ENCODE peak calls at places on chromosome X, in nine cellular contexts. G is HFF-Myc; A is germinal center; B is mammary epithelial cell; C is activated CD4-positive, CD25-positive, alpha-beta regulatory T cell treated with anti-CD3 and anti-CD28 coated beads, Interleukin-2, amount 50 U/mL, for 72 hours; P is activated T-helper 1 cell treated with anti-CD3 and anti-CD28 coated beads, Interleukin-2, amount 50 U/mL, for 16 hours; W is NCI-H1092 treated with DMSO at 0.1 percent for 48 hours; K is iPS-NIHi11; D is NCI-H146. T is an unnamed sample.

GRCh38 chrX:140391313-140391712 is 113.6 kb downstream of the SOX3 start:
- DNase-seq in G (no peak), P (no peak), C (no peak), W (no peak), D (no peak), A (no peak), K (no peak), B (no peak), T (no peak)

GRCh38 chrX:150155396-150156048 is 207.6 kb upstream of the MAMLD1 start:
- DNase-seq in A (no peak), G (peak; percentile 29), K (no peak), W (no peak), C (no peak), B (peak; percentile 28), D (no peak), P (no peak), T (no peak)

GRCh38 chrX:367349-367748 is 19.4 kb downstream of the PPP2R3B start:
- DNase-seq in D (no peak), G (no peak), A (no peak), C (no peak), P (no peak), W (no peak), K (no peak), B (no peak), T (no peak)

GRCh38 chrX:9765737-9766098 is at the start of gene GPR143:
- DNase-seq in D (no peak), B (no peak), P (no peak), G (no peak), K (peak; percentile 63), A (no peak), C (no peak), W (no peak), T (no peak)

GRCh38 chrX:7144126-7144525 is 3.4 kb upstream of the STS start:
- DNase-seq in D (no peak), C (no peak), B (no peak), P (no peak), K (no peak), W (no peak), G (no peak), A (no peak), T (no peak)

GRCh38 chrX:46317158-46317557 is 228.1 kb downstream of the ZNF674 start:
- DNase-seq in A (no peak), K (no peak), P (no peak), G (no peak), C (no peak), D (peak; percentile 34), W (no peak), B (peak; percentile 60), T (no peak)

GRCh38 chrX:150050387-150050786 is 112.1 kb upstream of the EOLA2 start:
- DNase-seq in C (no peak), W (no peak), B (no peak), A (no peak), G (no peak), P (no peak), K (no peak), D (no peak), T (no peak)

GRCh38 chrX:45697591-45697990 is 496.9 kb upstream of the DIPK2B start:
- DNase-seq in G (peak; percentile 37), A (no peak), B (peak; percentile 59), K (no peak), C (no peak), D (no peak), W (no peak), P (no peak), T (no peak)

GRCh38 chrX:48933757-48934156 is 14.9 kb upstream of the PIM2 start:
- DNase-seq in K (no peak), G (no peak), P (no peak), A (no peak), C (no peak), W (no peak), B (no peak), D (no peak), T (no peak)

GRCh38 chrX:30576881-30577280 is 685 bp downstream of the TASL start:
- DNase-seq in W (no peak), P (no peak), K (no peak), D (no peak), A (no peak), B (no peak), G (no peak), C (no peak), T (no peak)

GRCh38 chrX:150363561-150364346 is 637 bp downstream of the MAMLD1 start:
- DNase-seq in C (no peak), B (peak; percentile 45), A (no peak), W (peak; percentile 49), G (no peak), D (no peak), K (peak; percentile 19), P (no peak), T (no peak)

GRCh38 chrX:2342878-2343277 is 157.9 kb downstream of the DHRSX start:
- DNase-seq in A (no peak), W (no peak), K (no peak), B (no peak), G (peak; percentile 38), D (no peak), P (no peak), C (no peak), T (no peak)

GRCh38 chrX:17046478-17047097 is 100.1 kb downstream of the REPS2 start:
- DNase-seq in K (peak; percentile 55), G (no peak), C (peak; percentile 33), P (peak; percentile 1), W (peak; percentile 74), A (peak; percentile 10), B (peak; percentile 56), D (peak; percentile 56), T (no peak)

GRCh38 chrX:45851434-45851991 is 650.8 kb upstream of the DIPK2B start:
- DNase-seq in G (no peak), P (peak; percentile 31), K (peak; percentile 69), D (peak; percentile 78), A (no peak), C (peak; percentile 50), W (peak; percentile 46), B (peak; percentile 87), T (peak; percentile 40)

GRCh38 chrX:1440506-1440905 is 12.2 kb downstream of the ASMTL start:
- DNase-seq in W (no peak), P (no peak), K (no peak), G (no peak), B (no peak), A (no peak), D (no peak), C (peak; percentile 13), T (no peak)

GRCh38 chrX:123121241-123121640 is 62.8 kb upstream of the GRIA3 start:
- DNase-seq in C (no peak), D (no peak), G (no peak), A (no peak), B (peak; percentile 45), P (no peak), K (no peak), W (no peak), T (no peak)